ENCODE peak calls at places on chromosomes 13 and 19, in five cellular contexts. F is neural progenitor cell, R is GM23338, C is SK-N-SH, Y is OCI-LY7. S is an unnamed sample.

GRCh38 chr13:39417131-39417530 is 185.9 kb downstream of the LHFPL6 start:
- DNase-seq in F (peak; percentile 61), C (peak; percentile 18), R (peak; percentile 77), Y (peak; percentile 39), S (no peak)

GRCh38 chr13:55572408-55572807 is 1568.3 kb upstream of the PRR20A start:
- DNase-seq in F (no peak), Y (no peak), C (no peak), R (no peak), S (no peak)

GRCh38 chr19:35049456-35049855 is 7.9 kb downstream of the HPN start:
- DNase-seq in R (no peak), F (no peak), Y (no peak), C (no peak), S (no peak)

GRCh38 chr19:43778651-43779050 is 2.1 kb downstream of the KCNN4 start:
- DNase-seq in C (no peak), Y (peak; percentile 82), R (no peak), F (no peak), S (no peak)

GRCh38 chr13:106499905-106500304 is 35.6 kb downstream of the EFNB2 start:
- DNase-seq in Y (no peak), F (no peak), R (no peak), C (no peak), S (no peak)

GRCh38 chr13:36357692-36358091 is 11.5 kb upstream of the SPART start:
- DNase-seq in F (no peak), R (no peak), C (no peak), Y (no peak), S (no peak)

GRCh38 chr19:41774515-41774980 is 19.2 kb downstream of the CEACAM6 start:
- DNase-seq in Y (no peak), C (no peak), R (no peak), F (no peak), S (peak; percentile 96)

GRCh38 chr13:41193919-41194824 is at the start of gene KBTBD7:
- DNase-seq in Y (peak; percentile 87), C (peak; percentile 90), R (peak; percentile 98), F (peak; percentile 95), S (peak; percentile 89)

GRCh38 chr13:20461481-20461859 is 64.2 kb downstream of the CRYL1 start:
- DNase-seq in R (no peak), Y (no peak), F (no peak), C (no peak), S (peak; percentile 45)

GRCh38 chr19:50233308-50233910 is 30.0 kb downstream of the MYH14 start:
- DNase-seq in F (no peak), Y (no peak), R (no peak), C (no peak), S (no peak)

GRCh38 chr13:50082426-50083283 is 67.4 kb downstream of the KCNRG start:
- DNase-seq in Y (peak; percentile 90), F (peak; percentile 91), R (peak; percentile 85), C (peak; percentile 50), S (peak; percentile 79)

GRCh38 chr13:21240586-21240985 is 64.1 kb downstream of the MRPL57 start:
- DNase-seq in F (no peak), C (no peak), Y (no peak), R (no peak), S (peak; percentile 37)

GRCh38 chr19:36136975-36137686 is 2.7 kb upstream of the CAPNS1 start:
- DNase-seq in Y (no peak), F (no peak), R (no peak), C (no peak), S (peak; percentile 91)

GRCh38 chr19:12954150-12954962 is 2.7 kb downstream of the GADD45GIP1 start:
- DNase-seq in Y (peak; percentile 58), R (no peak), C (no peak), F (no peak), S (no peak)

GRCh38 chr13:44451109-44451508 is 77.5 kb downstream of the SERP2 start:
- DNase-seq in C (no peak), R (no peak), Y (no peak), F (no peak), S (no peak)

GRCh38 chr19:42325896-42326771 is 699 bp downstream of the MEGF8 start:
- DNase-seq in Y (peak; percentile 48), C (peak; percentile 62), F (no peak), R (peak; percentile 60), S (no peak)

DNA sequence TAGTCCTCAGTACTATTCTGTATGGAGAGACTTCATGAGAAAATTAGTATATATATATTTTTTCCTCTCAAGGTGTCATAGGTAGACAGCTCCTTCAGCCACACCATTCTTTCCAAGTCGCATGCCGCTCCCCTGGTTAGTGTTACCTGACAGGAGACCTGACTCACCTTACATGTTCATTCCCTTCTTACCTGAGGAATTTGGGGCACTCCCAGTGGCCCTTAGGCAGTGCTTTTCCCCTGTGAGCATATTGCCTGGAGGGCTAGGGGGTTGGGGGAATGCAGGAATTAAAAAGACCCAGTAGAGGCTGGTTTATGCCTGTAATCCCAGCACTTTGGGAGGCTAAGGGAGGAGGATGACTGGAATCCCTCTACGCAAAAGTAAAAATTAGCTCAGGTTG is 9.0 kb upstream of the ACTN4 start:
- DNase-seq in F (no peak), C (no peak), R (no peak), Y (no peak), S (peak; percentile 50)
- TF ChIP-seq EZH2phosphoT487 in F (no peak), C (no peak), R (no peak), Y (no peak), S (no peak)

GRCh38 chr13:67736646-67737420 is 506.7 kb upstream of the PCDH9 start:
- DNase-seq in Y (peak; percentile 1), C (peak; percentile 3), F (peak; percentile 68), R (peak; percentile 77), S (peak; percentile 25)
- H2AFZ ChIP-seq in Y (no peak overlapping the region), C (peak overlapping the region; percentile 71), F (no peak overlapping the region), R (no peak overlapping the region), S (no peak overlapping the region)

GRCh38 chr13:53158201-53158600 is 129.6 kb downstream of the OLFM4 start:
- DNase-seq in F (no peak), Y (no peak), C (no peak), R (no peak), S (no peak)
- TF ChIP-seq EZH2phosphoT487 in F (no peak), Y (no peak), C (no peak), R (no peak), S (no peak)

GRCh38 chr19:844300-844971 is 3.6 kb downstream of the PRTN3 start:
- DNase-seq in F (peak; percentile 46), Y (no peak), C (no peak), R (no peak), S (no peak)
- H2AFZ ChIP-seq in F (no peak overlapping the region), Y (no peak overlapping the region), C (no peak overlapping the region), R (no peak overlapping the region), S (no peak overlapping the region)

DNA sequence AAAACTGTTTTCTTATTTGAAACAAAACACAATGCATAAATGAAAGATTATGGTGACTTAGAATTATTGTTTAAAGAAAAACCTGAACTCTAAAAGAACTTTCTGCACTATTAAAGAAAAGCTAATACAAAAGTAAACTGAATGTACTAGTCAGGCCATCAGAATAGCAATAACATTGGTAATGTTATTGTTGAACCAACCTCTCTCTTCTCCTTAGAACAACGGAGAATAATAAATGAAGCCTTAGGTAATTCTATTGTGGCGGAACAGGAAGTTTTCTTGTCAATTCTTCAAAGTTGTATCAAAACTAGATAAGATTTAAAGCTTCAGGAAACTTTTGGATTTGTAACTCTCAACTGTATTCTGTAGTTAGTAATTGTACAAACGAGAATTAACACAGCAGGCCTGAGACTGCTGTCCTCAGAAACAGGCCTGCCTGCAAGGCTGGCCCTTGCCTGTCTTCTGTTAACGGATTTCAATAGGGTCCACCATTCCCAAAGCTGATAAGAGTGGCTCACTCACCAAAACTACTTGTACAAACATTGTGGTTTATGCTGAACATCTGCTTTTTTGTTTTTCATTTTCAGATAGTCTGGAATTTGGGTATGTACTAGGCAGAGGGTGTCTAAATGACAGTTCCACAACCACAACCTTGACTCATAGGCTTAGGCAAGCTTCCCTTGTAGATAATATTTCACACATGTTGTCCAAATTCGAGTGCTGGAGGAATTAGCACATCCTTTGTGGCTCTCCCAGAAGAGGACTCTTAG is 825.8 kb downstream of the GPC5 start:
- DNase-seq in F (no peak), R (no peak), C (no peak), Y (no peak), S (no peak)
- TF ChIP-seq EZH2phosphoT487 in F (no peak), R (no peak), C (no peak), Y (no peak), S (no peak)

GRCh38 chr19:7698583-7698982 is 3.3 kb downstream of the FCER2 start:
- DNase-seq in Y (no peak), F (no peak), C (no peak), R (no peak), S (no peak)

GRCh38 chr19:7697721-7698287 is 4.1 kb downstream of the FCER2 start:
- DNase-seq in C (no peak), R (no peak), Y (no peak), F (no peak), S (no peak)

GRCh38 chr19:7700128-7700470 is 1.8 kb downstream of the FCER2 start:
- DNase-seq in R (no peak), C (no peak), Y (no peak), F (no peak), S (no peak)

GRCh38 chr19:7699422-7700127 is 2.4 kb downstream of the FCER2 start:
- DNase-seq in R (no peak), F (no peak), C (no peak), Y (peak; percentile 50), S (peak; percentile 45)

GRCh38 chr19:7699003-7699402 is 2.9 kb downstream of the FCER2 start:
- DNase-seq in R (no peak), Y (no peak), C (no peak), F (no peak), S (no peak)
- H2AFZ ChIP-seq in R (peak overlapping the region; percentile 84), Y (no peak overlapping the region), C (no peak overlapping the region), F (no peak overlapping the region), S (no peak overlapping the region)

GRCh38 chr13:108963846-108964600 is 334.6 kb downstream of the MYO16 start:
- DNase-seq in R (no peak), C (no peak), F (no peak), Y (no peak), S (peak; percentile 4)
- TF ChIP-seq EZH2phosphoT487 in R (no peak), C (no peak), F (no peak), Y (no peak), S (no peak)

S was measured in PC-3.